ENCODE peak calls at places on chromosome 17, in seven cellular contexts. T is HCT116, Y is SK-N-SH, V is H1, A is HepG2, X is GM12878, K is K562. M is an unnamed sample.

GRCh38 chr17:30323895-30324319 is 9.9 kb downstream of the TMIGD1 start:
- DNase-seq in V (no peak), T (peak; percentile 35), A (no peak), K (no peak), X (no peak), Y (no peak), M (peak; percentile 52)

GRCh38 chr17:77318491-77319210 is 177.9 kb downstream of the SEC14L1 start:
- DNase-seq in T (no peak), V (no peak), K (no peak), X (no peak), Y (peak; percentile 24), A (no peak), M (no peak)

GRCh38 chr17:77288115-77288619 is 147.4 kb downstream of the SEC14L1 start:
- DNase-seq in V (no peak), X (no peak), A (no peak), Y (no peak), T (no peak), K (no peak), M (no peak)

GRCh38 chr17:28371245-28372202 is at the start of gene SARM1:
- DNase-seq in T (peak; percentile 31), Y (peak; percentile 98), A (peak; percentile 75), V (peak; percentile 92), X (peak; percentile 63), K (peak; percentile 92), M (peak; percentile 42)

GRCh38 chr17:9900019-9900594 is 5.0 kb downstream of the RCVRN start:
- DNase-seq in V (no peak), K (no peak), A (no peak), T (no peak), X (no peak), Y (no peak), M (no peak)

GRCh38 chr17:9529033-9529748 is 46.4 kb downstream of the STX8 start:
- DNase-seq in Y (peak; percentile 41), T (no peak), A (peak; percentile 7), V (no peak), K (peak; percentile 18), X (no peak), M (no peak)

GRCh38 chr17:49285716-49286115 is 55.1 kb upstream of the PHOSPHO1 start:
- DNase-seq in A (no peak), V (no peak), T (no peak), X (no peak), Y (no peak), K (no peak), M (no peak)

GRCh38 chr17:29568331-29569244 is at the start of gene TP53I13:
- DNase-seq in Y (peak; percentile 96), X (no peak), A (peak; percentile 51), V (no peak), T (peak; percentile 22), K (peak; percentile 96), M (peak; percentile 94)

GRCh38 chr17:77728022-77728671 is 230.4 kb upstream of the TNRC6C start:
- DNase-seq in K (no peak), A (peak; percentile 58), T (peak; percentile 36), V (no peak), X (no peak), Y (peak; percentile 62), M (peak; percentile 49)

GRCh38 chr17:70109497-70109896 is 34.5 kb downstream of the KCNJ16 start:
- DNase-seq in A (no peak), K (no peak), Y (no peak), T (no peak), X (no peak), V (no peak), M (no peak)

GRCh38 chr17:15662726-15663125 is 21.4 kb downstream of the TRIM16 start:
- DNase-seq in V (no peak), T (no peak), X (no peak), A (no peak), K (no peak), Y (no peak), M (no peak)

GRCh38 chr17:65115721-65116312 is 21.4 kb upstream of the RGS9 start:
- DNase-seq in A (no peak), V (no peak), K (no peak), T (no peak), X (no peak), Y (no peak), M (no peak)

GRCh38 chr17:15291674-15292361 is 26.7 kb upstream of the PMP22 start:
- DNase-seq in T (no peak), V (no peak), Y (no peak), X (no peak), K (no peak), A (no peak), M (no peak)

GRCh38 chr17:55642741-55643140 is 79.9 kb downstream of the TMEM100 start:
- DNase-seq in X (no peak), Y (no peak), V (no peak), A (no peak), K (no peak), T (no peak), M (no peak)

GRCh38 chr17:66855204-66855603 is 20.3 kb downstream of the CACNG5 start:
- DNase-seq in T (no peak), K (peak; percentile 74), A (no peak), X (no peak), V (peak; percentile 54), Y (no peak), M (peak; percentile 20)
- TF ChIP-seq JUND in T (no peak), K (no peak), A (no peak), X (no peak), V (no peak), Y (no peak), M (no peak)

DNA sequence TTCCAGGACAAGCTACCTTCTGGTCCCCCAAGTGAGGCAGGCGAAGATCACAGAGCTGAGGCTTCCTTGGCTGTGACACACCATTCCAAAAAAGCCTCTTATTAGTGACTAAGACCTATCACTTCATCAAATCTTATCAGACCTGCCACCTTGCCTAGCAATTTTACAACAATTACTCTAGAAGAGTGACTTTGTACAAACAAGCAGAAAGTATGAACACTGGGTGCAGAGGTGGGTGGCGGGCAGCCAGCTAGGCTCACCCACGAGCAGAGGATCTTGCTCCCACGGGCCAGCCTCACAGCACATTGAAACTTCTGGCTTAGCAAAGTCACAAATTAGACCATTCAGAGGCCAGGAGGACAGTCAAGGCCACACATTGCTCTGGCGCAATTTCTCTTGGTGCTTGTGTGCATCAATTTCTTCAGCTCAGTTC is 2.2 kb upstream of the ICAM2 start:
- DNase-seq in Y (no peak), V (no peak), A (no peak), X (no peak), T (no peak), K (peak; percentile 49), M (no peak)
- TF ChIP-seq JUND in Y (no peak), V (no peak), A (no peak), X (no peak), T (no peak), K (peak; percentile 60), M (no peak)

DNA sequence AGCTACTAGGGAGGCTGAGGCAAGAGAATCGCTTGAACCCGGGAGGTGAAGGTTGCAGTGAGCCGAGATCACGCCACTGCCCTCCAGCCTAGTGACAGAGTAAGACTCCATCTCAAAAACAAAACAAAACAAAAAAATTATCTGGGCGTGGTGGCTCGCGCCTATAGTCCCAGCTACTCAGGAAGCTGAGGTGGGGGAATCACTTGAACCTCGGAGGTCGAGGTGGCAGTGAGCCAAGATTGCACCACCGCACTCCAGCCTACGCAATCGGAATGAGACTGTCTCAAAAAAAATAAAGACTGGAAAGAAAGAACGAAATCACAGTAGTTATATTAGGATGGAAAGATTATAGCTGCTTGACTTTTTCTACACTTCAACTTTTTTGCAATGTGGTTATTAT is 18.9 kb downstream of the COG1 start:
- DNase-seq in X (no peak), A (no peak), V (no peak), Y (no peak), K (no peak), T (no peak), M (no peak)
- TF ChIP-seq JUND in X (no peak), A (no peak), V (no peak), Y (no peak), K (no peak), T (no peak), M (no peak)

GRCh38 chr17:80752369-80752705 is 207.7 kb downstream of the RPTOR start:
- DNase-seq in X (no peak), A (no peak), K (no peak), T (no peak), Y (no peak), V (no peak), M (no peak)
- TF ChIP-seq JUND in X (no peak), A (no peak), K (no peak), T (no peak), Y (no peak), V (no peak), M (no peak)

DNA sequence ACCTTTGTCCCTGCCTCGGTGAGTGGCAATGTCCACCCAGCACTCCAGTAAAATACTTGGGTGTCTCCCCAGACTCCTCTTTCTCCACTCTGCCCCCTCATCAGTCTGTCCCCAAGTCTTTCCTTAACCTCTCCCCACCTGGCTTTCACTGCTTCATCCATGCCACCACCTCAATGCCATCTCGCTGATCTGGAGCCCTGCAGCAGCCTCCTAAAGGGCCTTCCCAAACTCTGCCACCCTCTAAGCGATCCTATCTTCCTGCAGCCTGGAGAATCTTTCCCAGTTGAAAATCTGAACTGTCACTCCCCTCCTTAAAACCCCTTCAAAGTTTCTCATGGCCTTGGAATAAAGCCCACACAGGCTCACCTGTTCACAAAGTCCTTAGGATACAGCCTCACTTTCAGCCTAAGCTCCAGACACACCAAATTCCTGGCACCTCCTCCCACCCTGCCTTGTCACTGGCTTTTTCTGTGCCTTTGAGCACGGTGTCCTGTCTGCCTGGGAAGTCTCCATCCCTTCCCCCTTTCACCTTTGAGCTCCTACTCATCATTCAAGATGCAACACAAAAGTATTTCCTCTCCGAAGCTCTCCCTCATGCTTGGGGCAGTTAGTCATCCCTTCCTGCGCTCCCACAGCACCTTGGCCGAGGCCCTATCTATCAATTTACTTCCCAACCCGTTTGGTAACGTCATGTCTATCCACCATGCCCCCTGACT is 2.8 kb downstream of the WNK4 start:
- DNase-seq in K (no peak), X (no peak), T (no peak), A (no peak), Y (no peak), V (no peak), M (no peak)
- TF ChIP-seq JUND in K (no peak), X (no peak), T (no peak), A (no peak), Y (peak; percentile 88), V (no peak), M (no peak)